ENCODE peak calls at places on chromosomes 11 and 22, in six cellular contexts. One of them, this sample, is unnamed.

GRCh38 chr22:22342697-22343602 is 98.4 kb downstream of the VPREB1 start:
- DNase-seq in GM19239: peak
- DNase-seq in OCI-M1: peak
- DNase-seq in T1000: no peak
- DNase-seq in NCI-H69: peak
- DNase-seq in stimulated activated CD8-positive, alpha-beta memory T cell treated with anti-CD3 and anti-CD28 coated beads, Interleukin-4, amount 100 ng/mL, for 4 hours: peak
- DNase-seq in this sample: peak

GRCh38 chr11:30914143-30914762 is 328.1 kb upstream of the MPPED2 start:
- DNase-seq in GM19239: no peak
- DNase-seq in OCI-M1: peak
- DNase-seq in T1000: no peak
- DNase-seq in NCI-H69: peak
- DNase-seq in stimulated activated CD8-positive, alpha-beta memory T cell treated with anti-CD3 and anti-CD28 coated beads, Interleukin-4, amount 100 ng/mL, for 4 hours: no peak
- DNase-seq in this sample: peak

GRCh38 chr11:15907806-15908205 is 448.5 kb downstream of the SOX6 start:
- DNase-seq in GM19239: no peak
- DNase-seq in OCI-M1: no peak
- DNase-seq in T1000: no peak
- DNase-seq in NCI-H69: peak
- DNase-seq in stimulated activated CD8-positive, alpha-beta memory T cell treated with anti-CD3 and anti-CD28 coated beads, Interleukin-4, amount 100 ng/mL, for 4 hours: no peak
- DNase-seq in this sample: no peak

GRCh38 chr11:2301631-2302272 is at the start of the genes C11orf21 and TSPAN32:
- DNase-seq in GM19239: peak
- DNase-seq in OCI-M1: peak
- DNase-seq in T1000: no peak
- DNase-seq in NCI-H69: peak
- DNase-seq in stimulated activated CD8-positive, alpha-beta memory T cell treated with anti-CD3 and anti-CD28 coated beads, Interleukin-4, amount 100 ng/mL, for 4 hours: no peak
- DNase-seq in this sample: no peak

GRCh38 chr22:30562391-30562790 is 12.1 kb downstream of the GAL3ST1 start:
- DNase-seq in GM19239: no peak
- DNase-seq in OCI-M1: no peak
- DNase-seq in T1000: no peak
- DNase-seq in NCI-H69: peak
- DNase-seq in stimulated activated CD8-positive, alpha-beta memory T cell treated with anti-CD3 and anti-CD28 coated beads, Interleukin-4, amount 100 ng/mL, for 4 hours: no peak
- DNase-seq in this sample: no peak

GRCh38 chr22:38699784-38700183 is 959 bp downstream of the JOSD1 start:
- DNase-seq in GM19239: no peak
- DNase-seq in OCI-M1: peak
- DNase-seq in T1000: no peak
- DNase-seq in NCI-H69: peak
- DNase-seq in stimulated activated CD8-positive, alpha-beta memory T cell treated with anti-CD3 and anti-CD28 coated beads, Interleukin-4, amount 100 ng/mL, for 4 hours: no peak
- DNase-seq in this sample: no peak

GRCh38 chr11:104761511-104761910 is 136.7 kb downstream of the CASP12 start:
- DNase-seq in GM19239: no peak
- DNase-seq in OCI-M1: no peak
- DNase-seq in T1000: no peak
- DNase-seq in NCI-H69: no peak
- DNase-seq in stimulated activated CD8-positive, alpha-beta memory T cell treated with anti-CD3 and anti-CD28 coated beads, Interleukin-4, amount 100 ng/mL, for 4 hours: no peak
- DNase-seq in this sample: no peak

GRCh38 chr11:33634291-33634834 is 66.3 kb downstream of the C11orf91 start:
- DNase-seq in GM19239: no peak
- DNase-seq in OCI-M1: no peak
- DNase-seq in T1000: peak
- DNase-seq in NCI-H69: no peak
- DNase-seq in stimulated activated CD8-positive, alpha-beta memory T cell treated with anti-CD3 and anti-CD28 coated beads, Interleukin-4, amount 100 ng/mL, for 4 hours: no peak
- DNase-seq in this sample: no peak

GRCh38 chr22:26918236-26918635 is 260.8 kb downstream of the MIAT start:
- DNase-seq in GM19239: no peak
- DNase-seq in OCI-M1: no peak
- DNase-seq in T1000: no peak
- DNase-seq in NCI-H69: no peak
- DNase-seq in stimulated activated CD8-positive, alpha-beta memory T cell treated with anti-CD3 and anti-CD28 coated beads, Interleukin-4, amount 100 ng/mL, for 4 hours: no peak
- DNase-seq in this sample: no peak

GRCh38 chr11:726278-726915 is 20.4 kb downstream of the EPS8L2 start:
- DNase-seq in GM19239: no peak
- DNase-seq in OCI-M1: peak
- DNase-seq in T1000: no peak
- DNase-seq in NCI-H69: peak
- DNase-seq in stimulated activated CD8-positive, alpha-beta memory T cell treated with anti-CD3 and anti-CD28 coated beads, Interleukin-4, amount 100 ng/mL, for 4 hours: no peak
- DNase-seq in this sample: peak

GRCh38 chr11:44404323-44404705 is 94.4 kb upstream of the ALX4 start:
- DNase-seq in GM19239: no peak
- DNase-seq in OCI-M1: no peak
- DNase-seq in T1000: no peak
- DNase-seq in NCI-H69: no peak
- DNase-seq in stimulated activated CD8-positive, alpha-beta memory T cell treated with anti-CD3 and anti-CD28 coated beads, Interleukin-4, amount 100 ng/mL, for 4 hours: no peak
- DNase-seq in this sample: no peak

GRCh38 chr11:79100093-79100704 is 340.6 kb downstream of the TENM4 start:
- DNase-seq in GM19239: peak
- DNase-seq in OCI-M1: peak
- DNase-seq in T1000: no peak
- DNase-seq in NCI-H69: peak
- DNase-seq in stimulated activated CD8-positive, alpha-beta memory T cell treated with anti-CD3 and anti-CD28 coated beads, Interleukin-4, amount 100 ng/mL, for 4 hours: no peak
- DNase-seq in this sample: peak

GRCh38 chr22:49325531-49326395 is 501.9 kb downstream of the BRD1 start:
- DNase-seq in GM19239: no peak
- DNase-seq in OCI-M1: no peak
- DNase-seq in T1000: no peak
- DNase-seq in NCI-H69: no peak
- DNase-seq in stimulated activated CD8-positive, alpha-beta memory T cell treated with anti-CD3 and anti-CD28 coated beads, Interleukin-4, amount 100 ng/mL, for 4 hours: no peak
- DNase-seq in this sample: no peak

GRCh38 chr22:49518436-49518970 is 309.2 kb downstream of the BRD1 start:
- DNase-seq in GM19239: no peak
- DNase-seq in OCI-M1: no peak
- DNase-seq in T1000: no peak
- DNase-seq in NCI-H69: no peak
- DNase-seq in stimulated activated CD8-positive, alpha-beta memory T cell treated with anti-CD3 and anti-CD28 coated beads, Interleukin-4, amount 100 ng/mL, for 4 hours: no peak
- DNase-seq in this sample: no peak

GRCh38 chr11:9639099-9639498 is 24.8 kb upstream of the SWAP70 start:
- DNase-seq in GM19239: no peak
- DNase-seq in OCI-M1: no peak
- DNase-seq in T1000: no peak
- DNase-seq in NCI-H69: no peak
- DNase-seq in stimulated activated CD8-positive, alpha-beta memory T cell treated with anti-CD3 and anti-CD28 coated beads, Interleukin-4, amount 100 ng/mL, for 4 hours: no peak
- DNase-seq in this sample: peak

GRCh38 chr11:112113539-112114457 is 27.1 kb downstream of the SDHD start:
- DNase-seq in GM19239: peak
- DNase-seq in OCI-M1: peak
- DNase-seq in T1000: no peak
- DNase-seq in NCI-H69: peak
- DNase-seq in stimulated activated CD8-positive, alpha-beta memory T cell treated with anti-CD3 and anti-CD28 coated beads, Interleukin-4, amount 100 ng/mL, for 4 hours: no peak
- DNase-seq in this sample: no peak

GRCh38 chr11:66866420-66867010 is 9.7 kb downstream of the LRFN4 start:
- DNase-seq in GM19239: no peak
- DNase-seq in OCI-M1: no peak
- DNase-seq in T1000: no peak
- DNase-seq in NCI-H69: peak
- DNase-seq in stimulated activated CD8-positive, alpha-beta memory T cell treated with anti-CD3 and anti-CD28 coated beads, Interleukin-4, amount 100 ng/mL, for 4 hours: no peak
- DNase-seq in this sample: no peak

GRCh38 chr11:75386912-75387311 is 12.4 kb upstream of the RPS3 start:
- DNase-seq in GM19239: no peak
- DNase-seq in OCI-M1: no peak
- DNase-seq in T1000: no peak
- DNase-seq in NCI-H69: no peak
- DNase-seq in stimulated activated CD8-positive, alpha-beta memory T cell treated with anti-CD3 and anti-CD28 coated beads, Interleukin-4, amount 100 ng/mL, for 4 hours: no peak
- DNase-seq in this sample: no peak

GRCh38 chr11:24064309-24064903 is 432.4 kb upstream of the LUZP2 start:
- DNase-seq in GM19239: no peak
- DNase-seq in OCI-M1: no peak
- DNase-seq in T1000: no peak
- DNase-seq in NCI-H69: no peak
- DNase-seq in stimulated activated CD8-positive, alpha-beta memory T cell treated with anti-CD3 and anti-CD28 coated beads, Interleukin-4, amount 100 ng/mL, for 4 hours: no peak
- DNase-seq in this sample: no peak

GRCh38 chr11:120471131-120471530 is 40.4 kb upstream of the GRIK4 start:
- DNase-seq in GM19239: no peak
- DNase-seq in OCI-M1: no peak
- DNase-seq in T1000: no peak
- DNase-seq in NCI-H69: no peak
- DNase-seq in stimulated activated CD8-positive, alpha-beta memory T cell treated with anti-CD3 and anti-CD28 coated beads, Interleukin-4, amount 100 ng/mL, for 4 hours: no peak
- DNase-seq in this sample: no peak

GRCh38 chr11:112661571-112661970 is 299.6 kb upstream of the NCAM1 start:
- DNase-seq in GM19239: no peak
- DNase-seq in OCI-M1: no peak
- DNase-seq in T1000: no peak
- DNase-seq in NCI-H69: no peak
- DNase-seq in stimulated activated CD8-positive, alpha-beta memory T cell treated with anti-CD3 and anti-CD28 coated beads, Interleukin-4, amount 100 ng/mL, for 4 hours: no peak
- DNase-seq in this sample: no peak

GRCh38 chr11:117993988-117994741 is 8.0 kb downstream of the IL10RA start:
- DNase-seq in GM19239: no peak
- DNase-seq in OCI-M1: peak
- DNase-seq in T1000: no peak
- DNase-seq in NCI-H69: peak
- DNase-seq in stimulated activated CD8-positive, alpha-beta memory T cell treated with anti-CD3 and anti-CD28 coated beads, Interleukin-4, amount 100 ng/mL, for 4 hours: no peak
- DNase-seq in this sample: no peak

GRCh38 chr11:69479591-69480271 is 1.7 kb upstream of the LINC01488 start:
- DNase-seq in GM19239: no peak
- DNase-seq in OCI-M1: no peak
- DNase-seq in T1000: no peak
- DNase-seq in NCI-H69: no peak
- DNase-seq in stimulated activated CD8-positive, alpha-beta memory T cell treated with anti-CD3 and anti-CD28 coated beads, Interleukin-4, amount 100 ng/mL, for 4 hours: no peak
- DNase-seq in this sample: no peak

GRCh38 chr22:39356464-39356863 is 6.7 kb downstream of the SYNGR1 start:
- DNase-seq in GM19239: no peak
- DNase-seq in OCI-M1: no peak
- DNase-seq in T1000: no peak
- DNase-seq in NCI-H69: peak
- DNase-seq in stimulated activated CD8-positive, alpha-beta memory T cell treated with anti-CD3 and anti-CD28 coated beads, Interleukin-4, amount 100 ng/mL, for 4 hours: no peak
- DNase-seq in this sample: no peak

GRCh38 chr11:3857628-3858027 is 2.2 kb downstream of the STIM1 start:
- DNase-seq in GM19239: no peak
- DNase-seq in OCI-M1: no peak
- DNase-seq in T1000: no peak
- DNase-seq in NCI-H69: no peak
- DNase-seq in stimulated activated CD8-positive, alpha-beta memory T cell treated with anti-CD3 and anti-CD28 coated beads, Interleukin-4, amount 100 ng/mL, for 4 hours: no peak
- DNase-seq in this sample: no peak

GRCh38 chr11:64834723-64835615 is 9.5 kb downstream of the CDC42BPG start:
- DNase-seq in GM19239: no peak
- DNase-seq in OCI-M1: no peak
- DNase-seq in T1000: peak
- DNase-seq in NCI-H69: no peak
- DNase-seq in stimulated activated CD8-positive, alpha-beta memory T cell treated with anti-CD3 and anti-CD28 coated beads, Interleukin-4, amount 100 ng/mL, for 4 hours: no peak
- DNase-seq in this sample: no peak

GRCh38 chr11:111559791-111560190 is 19.3 kb downstream of the LAYN start:
- DNase-seq in GM19239: no peak
- DNase-seq in OCI-M1: no peak
- DNase-seq in T1000: no peak
- DNase-seq in NCI-H69: peak
- DNase-seq in stimulated activated CD8-positive, alpha-beta memory T cell treated with anti-CD3 and anti-CD28 coated beads, Interleukin-4, amount 100 ng/mL, for 4 hours: no peak
- DNase-seq in this sample: no peak

GRCh38 chr11:47109051-47109791 is 67.5 kb downstream of the ARFGAP2 start:
- DNase-seq in GM19239: no peak
- DNase-seq in OCI-M1: no peak
- DNase-seq in T1000: no peak
- DNase-seq in NCI-H69: no peak
- DNase-seq in stimulated activated CD8-positive, alpha-beta memory T cell treated with anti-CD3 and anti-CD28 coated beads, Interleukin-4, amount 100 ng/mL, for 4 hours: no peak
- DNase-seq in this sample: no peak

GRCh38 chr22:23777776-23778575 is 5.3 kb downstream of the MMP11 start:
- DNase-seq in GM19239: no peak
- DNase-seq in OCI-M1: no peak
- DNase-seq in T1000: no peak
- DNase-seq in NCI-H69: peak
- DNase-seq in stimulated activated CD8-positive, alpha-beta memory T cell treated with anti-CD3 and anti-CD28 coated beads, Interleukin-4, amount 100 ng/mL, for 4 hours: no peak
- DNase-seq in this sample: no peak

GRCh38 chr22:42273855-42274451 is 3.5 kb upstream of the TCF20 start:
- DNase-seq in GM19239: no peak
- DNase-seq in OCI-M1: no peak
- DNase-seq in T1000: no peak
- DNase-seq in NCI-H69: peak
- DNase-seq in stimulated activated CD8-positive, alpha-beta memory T cell treated with anti-CD3 and anti-CD28 coated beads, Interleukin-4, amount 100 ng/mL, for 4 hours: no peak
- DNase-seq in this sample: no peak

GRCh38 chr11:97909544-97910394 is 1111.0 kb upstream of the CNTN5 start:
- DNase-seq in GM19239: no peak
- DNase-seq in OCI-M1: no peak
- DNase-seq in T1000: no peak
- DNase-seq in NCI-H69: no peak
- DNase-seq in stimulated activated CD8-positive, alpha-beta memory T cell treated with anti-CD3 and anti-CD28 coated beads, Interleukin-4, amount 100 ng/mL, for 4 hours: no peak
- DNase-seq in this sample: no peak

GRCh38 chr11:17561466-17562001 is 14.5 kb downstream of the OTOG start:
- DNase-seq in GM19239: no peak
- DNase-seq in OCI-M1: no peak
- DNase-seq in T1000: no peak
- DNase-seq in NCI-H69: no peak
- DNase-seq in stimulated activated CD8-positive, alpha-beta memory T cell treated with anti-CD3 and anti-CD28 coated beads, Interleukin-4, amount 100 ng/mL, for 4 hours: no peak
- DNase-seq in this sample: no peak

GRCh38 chr22:24094966-24095365 is 83.9 kb downstream of the CABIN1 start:
- DNase-seq in GM19239: no peak
- DNase-seq in OCI-M1: no peak
- DNase-seq in T1000: no peak
- DNase-seq in NCI-H69: no peak
- DNase-seq in stimulated activated CD8-positive, alpha-beta memory T cell treated with anti-CD3 and anti-CD28 coated beads, Interleukin-4, amount 100 ng/mL, for 4 hours: no peak
- DNase-seq in this sample: no peak

GRCh38 chr11:69744435-69744834 is 30.7 kb downstream of the FGF4 start:
- DNase-seq in GM19239: no peak
- DNase-seq in OCI-M1: no peak
- DNase-seq in T1000: no peak
- DNase-seq in NCI-H69: no peak
- DNase-seq in stimulated activated CD8-positive, alpha-beta memory T cell treated with anti-CD3 and anti-CD28 coated beads, Interleukin-4, amount 100 ng/mL, for 4 hours: no peak
- DNase-seq in this sample: no peak

GRCh38 chr11:65421204-65422103 is 1.1 kb upstream of the NEAT1 start:
- DNase-seq in GM19239: no peak
- DNase-seq in OCI-M1: peak
- DNase-seq in T1000: peak
- DNase-seq in NCI-H69: peak
- DNase-seq in stimulated activated CD8-positive, alpha-beta memory T cell treated with anti-CD3 and anti-CD28 coated beads, Interleukin-4, amount 100 ng/mL, for 4 hours: peak
- DNase-seq in this sample: peak

GRCh38 chr11:125481531-125481930 is 14.5 kb downstream of the FEZ1 start:
- DNase-seq in GM19239: no peak
- DNase-seq in OCI-M1: no peak
- DNase-seq in T1000: no peak
- DNase-seq in NCI-H69: no peak
- DNase-seq in stimulated activated CD8-positive, alpha-beta memory T cell treated with anti-CD3 and anti-CD28 coated beads, Interleukin-4, amount 100 ng/mL, for 4 hours: no peak
- DNase-seq in this sample: no peak

GRCh38 chr22:23501708-23502107 is 78.4 kb downstream of the IGLL1 start:
- DNase-seq in GM19239: no peak
- DNase-seq in OCI-M1: no peak
- DNase-seq in T1000: no peak
- DNase-seq in NCI-H69: no peak
- DNase-seq in stimulated activated CD8-positive, alpha-beta memory T cell treated with anti-CD3 and anti-CD28 coated beads, Interleukin-4, amount 100 ng/mL, for 4 hours: no peak
- DNase-seq in this sample: no peak

GRCh38 chr11:11025087-11025486 is 167.2 kb upstream of the ZBED5 start:
- DNase-seq in GM19239: no peak
- DNase-seq in OCI-M1: no peak
- DNase-seq in T1000: no peak
- DNase-seq in NCI-H69: no peak
- DNase-seq in stimulated activated CD8-positive, alpha-beta memory T cell treated with anti-CD3 and anti-CD28 coated beads, Interleukin-4, amount 100 ng/mL, for 4 hours: no peak
- DNase-seq in this sample: no peak

This sample was measured in thyroid gland.